ENCODE peak calls at places on chromosomes 1 and 21, in seven cellular contexts. G is IMR-90, J is K562, A is H1, B is HepG2, M is GM12878, V is HCT116. Q is an unnamed sample.

GRCh38 chr1:47232187-47232874 is at the start of gene TAL1:
- DNase-seq in G (no peak), J (peak), A (no peak), B (no peak), M (no peak), V (no peak), Q (peak)

GRCh38 chr1:229029644-229030235 is 241.2 kb upstream of the RAB4A start:
- DNase-seq in G (no peak), J (no peak), A (no peak), B (no peak), M (no peak), V (no peak), Q (no peak)

GRCh38 chr1:211487672-211488208 is 4.2 kb downstream of the RD3 start:
- DNase-seq in G (no peak), J (no peak), A (no peak), B (no peak), M (no peak), V (no peak), Q (no peak)

GRCh38 chr1:5506634-5507033 is 485.6 kb downstream of the NPHP4 start:
- DNase-seq in G (no peak), J (no peak), A (no peak), B (no peak), M (no peak), V (no peak), Q (no peak)

GRCh38 chr1:209207126-209207700 is 376.3 kb upstream of the CAMK1G start:
- DNase-seq in G (no peak), J (no peak), A (no peak), B (no peak), M (no peak), V (no peak), Q (no peak)

GRCh38 chr1:193498088-193498605 is 311.7 kb upstream of the B3GALT2 start:
- DNase-seq in G (no peak), J (no peak), A (no peak), B (no peak), M (no peak), V (no peak), Q (peak)

GRCh38 chr1:206551985-206552325 is 44.6 kb downstream of the RASSF5 start:
- DNase-seq in G (no peak), J (no peak), A (no peak), B (no peak), M (no peak), V (no peak), Q (no peak)

GRCh38 chr1:91806777-91807700 is 78.9 kb downstream of the TGFBR3 start:
- DNase-seq in G (peak), J (no peak), A (no peak), B (peak), M (no peak), V (no peak), Q (peak)

GRCh38 chr1:195851016-195851591 is 757.1 kb downstream of the KCNT2 start:
- DNase-seq in G (no peak), J (no peak), A (no peak), B (no peak), M (no peak), V (no peak), Q (no peak)

GRCh38 chr1:167910530-167910929 is 3.4 kb downstream of the ADCY10 start:
- DNase-seq in G (no peak), J (no peak), A (no peak), B (no peak), M (no peak), V (no peak), Q (no peak)

GRCh38 chr1:65820983-65821382 is 28.3 kb downstream of the PDE4B start:
- DNase-seq in G (peak), J (no peak), A (no peak), B (no peak), M (no peak), V (no peak), Q (no peak)

GRCh38 chr1:115134850-115135484 is 45.7 kb upstream of the TSPAN2 start:
- DNase-seq in G (peak), J (no peak), A (no peak), B (no peak), M (no peak), V (peak), Q (peak)

GRCh38 chr1:227043755-227044154 is 103.7 kb downstream of the COQ8A start:
- DNase-seq in G (peak), J (peak), A (no peak), B (no peak), M (no peak), V (no peak), Q (no peak)

GRCh38 chr1:34500451-34500850 is 254.4 kb upstream of the GJB5 start:
- DNase-seq in G (no peak), J (no peak), A (no peak), B (no peak), M (no peak), V (no peak), Q (no peak)

GRCh38 chr1:4027492-4028138 is 127.5 kb upstream of the C1orf174 start:
- DNase-seq in G (no peak), J (no peak), A (no peak), B (no peak), M (peak), V (no peak), Q (no peak)

GRCh38 chr1:41365320-41365633 is 4.0 kb downstream of the FOXO6 start:
- DNase-seq in G (no peak), J (no peak), A (no peak), B (no peak), M (no peak), V (no peak), Q (no peak)

GRCh38 chr1:54309631-54310366 is 96.4 kb downstream of the SSBP3 start:
- DNase-seq in G (no peak), J (no peak), A (no peak), B (no peak), M (no peak), V (no peak), Q (no peak)

GRCh38 chr1:54312874-54313316 is 93.3 kb downstream of the SSBP3 start:
- DNase-seq in G (peak), J (no peak), A (no peak), B (peak), M (no peak), V (no peak), Q (peak)

GRCh38 chr1:54314691-54315455 is 91.3 kb downstream of the SSBP3 start:
- DNase-seq in G (no peak), J (no peak), A (no peak), B (no peak), M (no peak), V (no peak), Q (no peak)

GRCh38 chr1:54310439-54311328 is 95.5 kb downstream of the SSBP3 start:
- DNase-seq in G (peak), J (peak), A (no peak), B (peak), M (no peak), V (peak), Q (peak)

GRCh38 chr1:54311506-54311905 is 94.7 kb downstream of the SSBP3 start:
- DNase-seq in G (peak), J (no peak), A (no peak), B (no peak), M (no peak), V (no peak), Q (no peak)
- H2AFZ ChIP-seq in G (peak), J (no peak), A (no peak), B (no peak), M (no peak), V (no peak), Q (no peak)

DNA sequence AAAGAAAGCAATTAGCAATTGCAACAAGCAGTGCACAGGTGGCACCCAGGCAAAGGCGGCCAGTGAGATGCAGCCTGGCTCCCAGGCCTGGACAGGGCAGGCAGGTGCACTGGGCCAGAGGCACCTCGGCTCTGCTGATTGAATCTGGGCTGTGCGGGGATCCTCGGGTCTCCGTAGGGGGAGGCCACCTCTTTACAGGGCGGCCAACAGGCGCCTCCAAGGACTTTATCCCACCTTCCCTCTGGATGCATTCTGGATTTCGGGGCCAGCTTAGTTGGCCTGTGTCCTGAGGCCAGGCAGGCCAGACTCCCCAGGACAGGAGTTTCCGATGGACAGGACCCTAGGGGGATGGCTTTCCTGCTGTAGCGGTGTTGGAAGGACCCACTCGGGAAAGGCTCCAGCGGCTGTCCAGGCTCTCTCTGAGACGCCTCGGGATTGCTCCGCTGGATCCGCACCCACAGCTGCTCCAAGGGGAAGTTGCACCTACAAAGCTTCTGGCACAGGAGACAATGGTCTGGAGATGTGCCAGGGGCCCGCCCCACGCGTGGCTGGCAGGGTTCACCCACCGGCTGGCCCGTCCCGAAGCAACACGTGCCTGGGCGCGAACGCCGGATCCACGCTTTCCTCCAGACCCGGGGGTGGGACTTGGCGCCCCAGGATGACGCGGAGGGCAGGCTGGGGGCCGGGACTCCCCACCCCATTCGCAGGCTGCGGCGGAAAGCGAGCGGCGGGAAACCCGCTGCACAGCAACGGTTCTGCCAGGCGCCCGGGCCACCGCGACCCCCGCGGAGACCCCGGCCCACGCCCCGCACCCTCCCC is 810 bp downstream of the SLC19A1 start:
- DNase-seq in G (peak), J (peak), A (no peak), B (no peak), M (no peak), V (peak), Q (peak)
- TF ChIP-seq POLR2A in G (no peak), J (peak), A (peak), B (no peak), M (peak), V (no peak), Q (peak)

DNA sequence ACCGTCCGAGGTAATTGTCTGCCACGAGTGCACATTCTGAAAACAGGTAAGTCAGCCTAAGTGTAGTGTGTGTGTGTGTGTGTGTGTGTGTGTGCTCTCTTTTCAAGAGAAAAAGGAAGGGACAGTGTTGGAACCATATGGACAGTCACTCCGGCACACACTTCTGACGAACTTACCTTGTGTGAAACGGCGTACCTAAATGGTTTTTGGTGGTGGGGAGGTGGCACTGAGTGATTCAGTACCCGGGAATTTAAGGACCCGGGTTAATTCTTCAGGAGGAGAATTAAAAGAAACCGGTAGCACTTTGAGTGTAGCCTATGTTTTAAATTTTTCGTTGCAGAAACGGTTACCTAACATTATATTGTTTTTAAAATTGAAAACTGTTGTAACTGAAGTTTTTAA is 292 bp downstream of the ODR4 start:
- DNase-seq in G (no peak), J (no peak), A (no peak), B (no peak), M (no peak), V (no peak), Q (no peak)
- H2AFZ ChIP-seq in G (peak), J (peak), A (peak), B (peak), M (peak), V (no peak), Q (peak)

GRCh38 chr1:26910343-26911160 is 3.2 kb downstream of the NR0B2 start:
- DNase-seq in G (no peak), J (peak), A (no peak), B (peak), M (no peak), V (no peak), Q (no peak)
- TF ChIP-seq POLR2A in G (no peak), J (no peak), A (no peak), B (peak), M (no peak), V (no peak), Q (no peak)

GRCh38 chr1:98044071-98044697 is 123.3 kb upstream of the DPYD start:
- DNase-seq in G (no peak), J (no peak), A (no peak), B (no peak), M (no peak), V (no peak), Q (peak)
- H2AFZ ChIP-seq in G (peak), J (no peak), A (no peak), B (no peak), M (no peak), V (no peak), Q (peak)

GRCh38 chr21:21415741-21416140 is 417.5 kb downstream of the NCAM2 start:
- DNase-seq in G (no peak), J (no peak), A (no peak), B (no peak), M (no peak), V (no peak), Q (no peak)
- TF ChIP-seq POLR2A in G (no peak), J (no peak), A (no peak), B (no peak), M (no peak), V (no peak), Q (no peak)

DNA sequence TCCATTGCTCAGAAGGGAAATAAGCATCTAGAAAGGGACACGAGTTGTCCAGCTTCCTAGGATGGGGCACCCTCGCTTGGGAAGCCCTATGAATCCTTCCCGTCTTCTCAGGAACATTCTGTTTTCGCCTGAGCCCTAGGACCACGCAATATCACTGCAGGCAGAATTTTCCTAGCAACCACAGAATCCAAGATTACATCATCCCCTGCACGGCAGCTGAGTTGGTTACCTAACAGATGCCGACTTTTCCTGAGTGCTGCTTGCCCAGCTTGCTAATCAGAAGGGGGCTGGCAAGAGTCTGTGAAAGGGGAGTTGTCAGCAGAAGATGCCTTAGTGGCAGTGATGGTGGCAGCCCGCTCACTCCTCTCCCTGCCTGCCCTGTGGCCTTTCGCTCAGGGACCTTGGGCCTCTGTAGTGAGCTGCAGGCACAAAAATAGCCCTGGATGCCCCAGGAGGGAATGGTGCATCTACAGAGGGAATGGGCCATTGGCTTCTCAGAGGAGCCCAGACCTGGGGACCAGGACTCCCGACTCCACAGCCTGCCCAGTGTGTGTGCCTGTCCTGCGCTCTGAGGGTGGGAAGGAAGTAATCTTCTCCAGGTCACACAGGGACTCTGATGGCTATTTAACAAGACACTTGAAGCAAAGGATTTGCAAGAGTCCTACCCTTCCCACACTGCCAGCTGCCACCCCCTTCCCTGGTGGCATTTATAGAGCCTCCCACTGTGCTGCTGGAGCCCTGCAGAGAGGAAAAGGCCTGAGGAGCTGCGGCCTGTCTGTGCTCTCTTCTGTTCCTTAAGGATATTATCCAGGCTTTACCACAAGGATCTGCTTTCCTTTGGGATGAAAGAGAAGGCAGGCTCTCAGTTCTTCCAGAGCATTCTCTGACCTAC is 28.9 kb upstream of the CLSTN1 start:
- DNase-seq in G (peak), J (no peak), A (no peak), B (no peak), M (no peak), V (no peak), Q (no peak)
- H2AFZ ChIP-seq in G (no peak), J (no peak), A (no peak), B (no peak), M (no peak), V (no peak), Q (no peak)

GRCh38 chr1:116337398-116337797 is 35.6 kb upstream of the ATP1A1 start:
- DNase-seq in G (no peak), J (no peak), A (no peak), B (no peak), M (no peak), V (no peak), Q (no peak)

GRCh38 chr1:116336250-116336649 is 36.8 kb upstream of the ATP1A1 start:
- DNase-seq in G (no peak), J (no peak), A (no peak), B (no peak), M (no peak), V (no peak), Q (no peak)

GRCh38 chr1:116334015-116334547 is 39.0 kb upstream of the ATP1A1 start:
- DNase-seq in G (peak), J (no peak), A (no peak), B (peak), M (no peak), V (no peak), Q (peak)

GRCh38 chr1:116334868-116335649 is 38.0 kb upstream of the ATP1A1 start:
- DNase-seq in G (peak), J (no peak), A (no peak), B (peak), M (no peak), V (no peak), Q (peak)

GRCh38 chr1:116335847-116336246 is 37.2 kb upstream of the ATP1A1 start:
- DNase-seq in G (no peak), J (no peak), A (no peak), B (no peak), M (no peak), V (no peak), Q (no peak)
- TF ChIP-seq POLR2A in G (no peak), J (no peak), A (no peak), B (no peak), M (no peak), V (no peak), Q (no peak)

GRCh38 chr21:27129694-27130093 is 162.8 kb upstream of the ADAMTS5 start:
- DNase-seq in G (no peak), J (no peak), A (no peak), B (no peak), M (no peak), V (no peak), Q (no peak)

GRCh38 chr21:27134513-27134912 is 167.6 kb upstream of the ADAMTS5 start:
- DNase-seq in G (peak), J (no peak), A (no peak), B (no peak), M (no peak), V (no peak), Q (no peak)

GRCh38 chr21:27129215-27129614 is 162.3 kb upstream of the ADAMTS5 start:
- DNase-seq in G (no peak), J (no peak), A (no peak), B (no peak), M (no peak), V (no peak), Q (no peak)

GRCh38 chr21:27130152-27130551 is 163.3 kb upstream of the ADAMTS5 start:
- DNase-seq in G (no peak), J (no peak), A (no peak), B (no peak), M (no peak), V (no peak), Q (no peak)

DNA sequence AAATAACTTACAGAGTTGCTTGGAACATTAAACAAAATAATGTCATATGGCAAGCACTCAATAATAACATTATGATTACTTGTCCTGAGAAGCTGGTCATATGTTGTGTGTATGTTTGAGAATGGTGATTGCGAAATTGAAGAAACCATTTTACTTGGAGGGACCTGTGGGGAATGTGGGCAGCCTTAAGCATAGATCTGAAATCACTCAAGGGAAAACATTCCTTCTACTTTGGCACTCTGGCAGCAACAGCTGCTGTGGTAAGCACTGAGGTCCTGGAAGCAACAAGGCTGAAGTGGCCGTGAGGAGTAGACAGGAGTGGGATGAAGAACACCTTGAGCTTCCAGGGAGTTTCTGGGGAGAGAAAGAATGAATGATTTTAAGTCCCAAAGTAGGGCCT is 165.4 kb upstream of the ADAMTS5 start:
- DNase-seq in G (peak), J (no peak), A (no peak), B (no peak), M (no peak), V (no peak), Q (no peak)
- H2AFZ ChIP-seq in G (peak), J (no peak), A (no peak), B (no peak), M (no peak), V (no peak), Q (no peak)

Q was measured in endothelial cell of umbilical vein.